ENCODE peak calls at places on chromosome 5, in ten cellular contexts. Y is CD8-positive, alpha-beta T cell; G is sigmoid colon; X is activated T-cell treated with anti-CD3 and anti-CD28 coated beads, Interleukin-2, amount 50 U/mL, for 72 hours; P is fibroblast of pulmonary artery; C is posterior vena cava; E is lung; I is midbrain; B is neuronal stem cell; O is tibial artery. Z is an unnamed sample.

GRCh38 chr5:168851902-168852321 is 272.7 kb upstream of the PANK3 start:
- DNase-seq in Y (no peak), G (no peak), X (peak), P (peak), C (no peak), E (no peak), I (no peak), B (no peak), O (no peak), Z (peak)

GRCh38 chr5:148398698-148399121 is 15.0 kb downstream of the FBXO38 start:
- DNase-seq in Y (no peak), G (no peak), X (no peak), P (no peak), C (no peak), E (no peak), I (no peak), B (no peak), O (no peak), Z (no peak)

GRCh38 chr5:180652346-180652745 is 2.9 kb upstream of the FLT4 start:
- DNase-seq in Y (no peak), G (no peak), X (no peak), P (no peak), C (no peak), E (no peak), I (no peak), B (no peak), O (no peak), Z (no peak)

GRCh38 chr5:148790545-148791333 is 35.7 kb upstream of the ADRB2 start:
- DNase-seq in Y (no peak), G (no peak), X (no peak), P (no peak), C (no peak), E (no peak), I (no peak), B (no peak), O (no peak), Z (no peak)

GRCh38 chr5:13976867-13977479 is 32.5 kb upstream of the DNAH5 start:
- DNase-seq in Y (no peak), G (no peak), X (no peak), P (peak), C (no peak), E (no peak), I (no peak), B (peak), O (no peak), Z (no peak)

GRCh38 chr5:107806271-107806670 is 135.5 kb upstream of the EFNA5 start:
- DNase-seq in Y (no peak), G (no peak), X (no peak), P (no peak), C (no peak), E (no peak), I (no peak), B (no peak), O (no peak), Z (no peak)

GRCh38 chr5:132389453-132390286 is 20.2 kb downstream of the SLC22A5 start:
- DNase-seq in Y (no peak), G (peak), X (peak), P (peak), C (peak), E (peak), I (no peak), B (no peak), O (peak), Z (no peak)

GRCh38 chr5:108461628-108462367 is 79.9 kb upstream of the FBXL17 start:
- DNase-seq in Y (no peak), G (no peak), X (no peak), P (peak), C (no peak), E (no peak), I (no peak), B (no peak), O (no peak), Z (no peak)

GRCh38 chr5:141100243-141100805 is at the start of gene PCDHB3:
- DNase-seq in Y (peak), G (no peak), X (peak), P (peak), C (no peak), E (no peak), I (peak), B (no peak), O (no peak), Z (no peak)

GRCh38 chr5:180791611-180792213 is 10.9 kb downstream of the MGAT1 start:
- DNase-seq in Y (no peak), G (no peak), X (no peak), P (no peak), C (peak), E (no peak), I (no peak), B (no peak), O (no peak), Z (no peak)

GRCh38 chr5:179243333-179243732 is 101.9 kb downstream of the ADAMTS2 start:
- DNase-seq in Y (no peak), G (peak), X (no peak), P (peak), C (peak), E (no peak), I (peak), B (no peak), O (no peak), Z (no peak)

GRCh38 chr5:58311526-58311925 is 148.4 kb downstream of the PLK2 start:
- DNase-seq in Y (no peak), G (no peak), X (no peak), P (peak), C (no peak), E (no peak), I (no peak), B (no peak), O (no peak), Z (no peak)

GRCh38 chr5:168531191-168531590 is 2.1 kb downstream of the FBLL1 start:
- DNase-seq in Y (no peak), G (no peak), X (no peak), P (no peak), C (no peak), E (no peak), I (no peak), B (no peak), O (no peak), Z (no peak)

GRCh38 chr5:169805527-169805934 is 168.5 kb downstream of the DOCK2 start:
- DNase-seq in Y (peak), G (no peak), X (peak), P (peak), C (no peak), E (no peak), I (no peak), B (no peak), O (no peak), Z (peak)

GRCh38 chr5:54446169-54446786 is 9.2 kb upstream of the HSPB3 start:
- DNase-seq in Y (no peak), G (no peak), X (no peak), P (no peak), C (no peak), E (no peak), I (no peak), B (no peak), O (no peak), Z (no peak)

GRCh38 chr5:318341-318897 is 3.1 kb upstream of the AHRR start:
- DNase-seq in Y (no peak), G (no peak), X (no peak), P (no peak), C (no peak), E (no peak), I (no peak), B (no peak), O (no peak), Z (peak)

GRCh38 chr5:54296386-54296785 is 14.0 kb downstream of the ARL15 start:
- DNase-seq in Y (no peak), G (no peak), X (no peak), P (no peak), C (no peak), E (peak), I (no peak), B (no peak), O (no peak), Z (no peak)

GRCh38 chr5:82493217-82493616 is 215.1 kb upstream of the RPS23 start:
- DNase-seq in Y (no peak), G (no peak), X (no peak), P (no peak), C (no peak), E (no peak), I (no peak), B (no peak), O (no peak), Z (no peak)

GRCh38 chr5:68288756-68289134 is 73.2 kb downstream of the PIK3R1 start:
- DNase-seq in Y (no peak), G (peak), X (no peak), P (no peak), C (no peak), E (no peak), I (peak), B (no peak), O (no peak), Z (no peak)

GRCh38 chr5:55929020-55929799 is 65.6 kb downstream of the IL6ST start:
- DNase-seq in Y (no peak), G (no peak), X (no peak), P (no peak), C (no peak), E (peak), I (no peak), B (no peak), O (no peak), Z (no peak)

GRCh38 chr5:6269925-6270324 is 108.4 kb downstream of the MED10 start:
- DNase-seq in Y (no peak), G (no peak), X (no peak), P (no peak), C (no peak), E (no peak), I (no peak), B (no peak), O (no peak), Z (no peak)

GRCh38 chr5:139925650-139926640 is 117.2 kb downstream of the NRG2 start:
- DNase-seq in Y (peak), G (no peak), X (no peak), P (no peak), C (no peak), E (no peak), I (no peak), B (no peak), O (no peak), Z (no peak)

GRCh38 chr5:30605693-30606268 is 587.7 kb upstream of the CDH6 start:
- DNase-seq in Y (no peak), G (no peak), X (no peak), P (no peak), C (no peak), E (no peak), I (no peak), B (no peak), O (no peak), Z (no peak)

GRCh38 chr5:41815663-41816062 is 54.6 kb downstream of the OXCT1 start:
- DNase-seq in Y (no peak), G (no peak), X (no peak), P (no peak), C (no peak), E (no peak), I (no peak), B (no peak), O (no peak), Z (no peak)

GRCh38 chr5:114450516-114450909 is 88.6 kb downstream of the KCNN2 start:
- DNase-seq in Y (no peak), G (no peak), X (no peak), P (peak), C (no peak), E (no peak), I (no peak), B (no peak), O (no peak), Z (no peak)

GRCh38 chr5:126597156-126597555 is 2.1 kb upstream of the ALDH7A1 start:
- DNase-seq in Y (no peak), G (no peak), X (no peak), P (peak), C (no peak), E (no peak), I (no peak), B (no peak), O (no peak), Z (no peak)

GRCh38 chr5:135645781-135646180 is 67.0 kb upstream of the CXCL14 start:
- DNase-seq in Y (no peak), G (no peak), X (no peak), P (no peak), C (no peak), E (no peak), I (no peak), B (no peak), O (no peak), Z (no peak)

GRCh38 chr5:169629847-169630548 is 7.1 kb upstream of the DOCK2 start:
- DNase-seq in Y (no peak), G (no peak), X (peak), P (peak), C (no peak), E (no peak), I (no peak), B (no peak), O (no peak), Z (no peak)

Z was measured in GM13976.